ENCODE peak calls at places on chromosomes 1 and 21, in ten cellular contexts. X is kidney, W is GM12865, Y is tibial nerve, F is choroid plexus epithelial cell, R is AG04450, A is A549, O is progenitor cell of endocrine pancreas, H is coronary artery, Q is fibroblast of pulmonary artery. I is an unnamed sample.

GRCh38 chr1:227940791-227941241 is 6.9 kb downstream of the WNT9A start:
- DNase-seq in X (peak), W (no peak), Y (peak), F (no peak), R (no peak), A (no peak), O (no peak), H (peak), Q (no peak), I (no peak)

GRCh38 chr1:208747979-208748378 is 503.8 kb upstream of the PLXNA2 start:
- DNase-seq in X (no peak), W (no peak), Y (no peak), F (no peak), R (no peak), A (no peak), O (no peak), H (no peak), Q (no peak), I (no peak)

GRCh38 chr1:30099587-30099986 is 623.8 kb downstream of the MATN1 start:
- DNase-seq in X (peak), W (no peak), Y (no peak), F (no peak), R (no peak), A (no peak), O (no peak), H (no peak), Q (no peak), I (no peak)

GRCh38 chr21:19781881-19782652 is 1216.1 kb upstream of the NCAM2 start:
- DNase-seq in X (no peak), W (no peak), Y (no peak), F (peak), R (no peak), A (no peak), O (no peak), H (no peak), Q (no peak), I (no peak)

GRCh38 chr1:188433428-188433827 is 1604.7 kb downstream of the PLA2G4A start:
- DNase-seq in X (no peak), W (no peak), Y (no peak), F (peak), R (peak), A (no peak), O (no peak), H (no peak), Q (peak), I (no peak)

GRCh38 chr1:24385160-24385939 is 28.2 kb downstream of the STPG1 start:
- DNase-seq in X (no peak), W (peak), Y (no peak), F (peak), R (no peak), A (peak), O (no peak), H (no peak), Q (peak), I (no peak)

GRCh38 chr1:71526824-71527223 is 446.0 kb upstream of the ZRANB2 start:
- DNase-seq in X (no peak), W (no peak), Y (no peak), F (no peak), R (no peak), A (no peak), O (no peak), H (no peak), Q (no peak), I (no peak)

GRCh38 chr1:169869426-169869825 is 24.3 kb downstream of the SCYL3 start:
- DNase-seq in X (no peak), W (no peak), Y (no peak), F (no peak), R (no peak), A (no peak), O (no peak), H (no peak), Q (no peak), I (no peak)

GRCh38 chr1:53640696-53641065 is 98.3 kb downstream of the GLIS1 start:
- DNase-seq in X (peak), W (no peak), Y (no peak), F (no peak), R (no peak), A (no peak), O (no peak), H (peak), Q (no peak), I (no peak)

GRCh38 chr1:211788626-211789025 is 41.9 kb downstream of the LPGAT1 start:
- DNase-seq in X (no peak), W (no peak), Y (no peak), F (peak), R (no peak), A (no peak), O (no peak), H (no peak), Q (no peak), I (no peak)

GRCh38 chr1:20429296-20429695 is 56.7 kb downstream of the CAMK2N1 start:
- DNase-seq in X (no peak), W (no peak), Y (no peak), F (peak), R (no peak), A (no peak), O (no peak), H (no peak), Q (peak), I (no peak)

GRCh38 chr1:8925406-8925805 is 20.3 kb upstream of the CA6 start:
- DNase-seq in X (no peak), W (no peak), Y (no peak), F (no peak), R (no peak), A (no peak), O (no peak), H (no peak), Q (no peak), I (no peak)

GRCh38 chr21:42590431-42591131 is 62.8 kb upstream of the PDE9A start:
- DNase-seq in X (peak), W (no peak), Y (no peak), F (no peak), R (no peak), A (no peak), O (no peak), H (no peak), Q (no peak), I (no peak)

GRCh38 chr1:247639381-247639981 is 34.1 kb downstream of the OR2G3 start:
- DNase-seq in X (peak), W (no peak), Y (peak), F (peak), R (no peak), A (no peak), O (peak), H (no peak), Q (peak), I (peak)

GRCh38 chr1:151995774-151996173 is 2.1 kb upstream of the S100A10 start:
- DNase-seq in X (no peak), W (no peak), Y (no peak), F (no peak), R (no peak), A (peak), O (no peak), H (no peak), Q (no peak), I (no peak)

GRCh38 chr1:16992102-16992501 is 11.7 kb upstream of the MFAP2 start:
- DNase-seq in X (no peak), W (no peak), Y (no peak), F (no peak), R (no peak), A (no peak), O (no peak), H (no peak), Q (no peak), I (no peak)

GRCh38 chr21:44967082-44968047 is 27.5 kb downstream of the SLX9 start:
- DNase-seq in X (peak), W (no peak), Y (no peak), F (no peak), R (no peak), A (no peak), O (no peak), H (no peak), Q (no peak), I (no peak)

GRCh38 chr1:160748182-160748876 is 9.3 kb downstream of the SLAMF7 start:
- DNase-seq in X (no peak), W (peak), Y (no peak), F (peak), R (no peak), A (peak), O (no peak), H (no peak), Q (peak), I (no peak)
- TF ChIP-seq CTCF in X (no peak), W (peak), Y (no peak), F (peak), R (no peak), A (peak), O (no peak), H (no peak), Q (no peak), I (peak)

GRCh38 chr1:39653546-39654031 is 14.1 kb upstream of the HEYL start:
- DNase-seq in X (peak), W (peak), Y (peak), F (peak), R (peak), A (peak), O (peak), H (peak), Q (peak), I (peak)
- TF ChIP-seq CTCF in X (peak), W (peak), Y (peak), F (peak), R (peak), A (peak), O (peak), H (peak), Q (peak), I (peak)

DNA sequence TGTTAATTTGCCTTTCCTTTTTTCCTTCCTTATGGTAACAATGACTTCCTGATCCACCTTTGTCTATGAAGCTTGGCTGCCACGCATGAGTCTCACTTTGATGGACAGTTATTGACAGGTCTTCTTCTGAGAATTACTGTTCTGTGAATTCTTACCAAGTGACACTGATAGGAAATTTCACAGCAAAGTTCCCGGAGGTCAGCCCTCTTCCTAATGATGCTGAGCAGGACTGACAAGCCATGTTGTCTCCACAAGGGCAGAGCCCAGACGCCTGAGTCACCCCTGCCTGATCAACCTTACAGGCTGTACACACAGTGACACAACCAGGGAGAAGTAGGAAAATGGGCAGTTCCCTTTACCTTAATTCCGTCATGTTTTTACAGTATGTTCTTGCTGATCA is 44.2 kb downstream of the ZC3H11B start:
- DNase-seq in X (no peak), W (no peak), Y (no peak), F (no peak), R (no peak), A (peak), O (no peak), H (no peak), Q (no peak), I (no peak)
- TF ChIP-seq CTCF in X (no peak), W (no peak), Y (no peak), F (no peak), R (no peak), A (no peak), O (no peak), H (no peak), Q (no peak), I (no peak)

DNA sequence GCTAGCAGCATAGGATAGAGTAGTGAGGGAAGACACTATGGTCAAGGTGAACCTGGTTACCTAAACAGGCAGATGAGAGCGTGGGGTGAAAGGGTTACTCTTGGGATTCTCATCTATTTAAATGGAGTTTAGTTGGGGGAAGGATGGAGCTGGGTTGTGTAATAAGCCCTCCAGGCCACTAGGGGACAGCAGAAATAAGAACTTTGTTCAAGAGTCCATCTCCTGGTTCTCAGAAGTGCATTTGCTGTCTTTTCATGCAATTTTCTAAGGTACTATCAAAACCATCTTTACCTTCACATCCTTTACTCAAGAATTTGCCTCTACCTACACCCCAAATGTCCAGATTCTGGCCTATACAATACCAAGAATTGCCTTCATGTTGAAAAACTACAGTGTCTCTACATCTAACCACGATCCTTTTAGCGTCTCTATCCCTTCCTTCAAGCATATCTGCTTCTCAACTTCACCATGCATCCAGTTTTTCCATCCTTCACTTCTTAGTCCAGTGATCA is 28.0 kb downstream of the SLAMF1 start:
- DNase-seq in X (no peak), W (peak), Y (no peak), F (no peak), R (no peak), A (peak), O (no peak), H (no peak), Q (no peak), I (no peak)
- TF ChIP-seq CTCF in X (peak), W (peak), Y (no peak), F (peak), R (peak), A (peak), O (peak), H (peak), Q (peak), I (peak)

GRCh38 chr1:83593073-83593472 is 405.9 kb downstream of the TTLL7 start:
- DNase-seq in X (no peak), W (no peak), Y (no peak), F (no peak), R (no peak), A (no peak), O (no peak), H (no peak), Q (no peak), I (no peak)
- TF ChIP-seq CTCF in X (no peak), W (no peak), Y (no peak), F (no peak), R (no peak), A (no peak), O (no peak), H (no peak), Q (no peak), I (no peak)

GRCh38 chr1:47948126-47948525 is 49.1 kb downstream of the TRABD2B start:
- DNase-seq in X (no peak), W (no peak), Y (no peak), F (peak), R (no peak), A (peak), O (no peak), H (no peak), Q (no peak), I (no peak)
- TF ChIP-seq CTCF in X (peak), W (no peak), Y (no peak), F (peak), R (no peak), A (no peak), O (peak), H (no peak), Q (peak), I (peak)

GRCh38 chr1:153058154-153058553 is 842 bp upstream of the SPRR2A start:
- DNase-seq in X (no peak), W (no peak), Y (no peak), F (no peak), R (no peak), A (peak), O (no peak), H (no peak), Q (no peak), I (no peak)
- TF ChIP-seq CTCF in X (no peak), W (no peak), Y (no peak), F (no peak), R (no peak), A (peak), O (no peak), H (no peak), Q (no peak), I (no peak)

DNA sequence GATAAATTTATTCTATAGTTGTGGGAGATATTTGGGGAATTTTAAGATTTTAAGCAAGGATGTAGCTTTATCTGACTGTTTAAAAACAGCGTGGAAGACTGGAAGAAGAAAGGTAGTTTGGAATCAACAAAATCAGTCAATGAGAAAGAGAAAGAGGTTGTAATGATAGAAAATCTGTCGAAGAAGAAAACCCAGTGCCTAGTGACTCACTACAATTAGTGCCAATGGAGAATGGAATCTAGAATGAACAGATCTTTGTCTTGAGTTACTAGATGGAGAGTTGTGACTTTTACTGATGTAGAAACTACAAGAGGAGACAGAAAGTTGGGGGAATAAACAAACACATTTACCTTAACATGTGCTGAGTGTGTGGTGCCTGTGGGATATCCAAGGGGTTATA is 577.8 kb upstream of the NR5A2 start:
- DNase-seq in X (no peak), W (no peak), Y (no peak), F (no peak), R (no peak), A (no peak), O (no peak), H (no peak), Q (no peak), I (no peak)
- TF ChIP-seq CTCF in X (no peak), W (no peak), Y (no peak), F (no peak), R (no peak), A (no peak), O (no peak), H (no peak), Q (no peak), I (no peak)

DNA sequence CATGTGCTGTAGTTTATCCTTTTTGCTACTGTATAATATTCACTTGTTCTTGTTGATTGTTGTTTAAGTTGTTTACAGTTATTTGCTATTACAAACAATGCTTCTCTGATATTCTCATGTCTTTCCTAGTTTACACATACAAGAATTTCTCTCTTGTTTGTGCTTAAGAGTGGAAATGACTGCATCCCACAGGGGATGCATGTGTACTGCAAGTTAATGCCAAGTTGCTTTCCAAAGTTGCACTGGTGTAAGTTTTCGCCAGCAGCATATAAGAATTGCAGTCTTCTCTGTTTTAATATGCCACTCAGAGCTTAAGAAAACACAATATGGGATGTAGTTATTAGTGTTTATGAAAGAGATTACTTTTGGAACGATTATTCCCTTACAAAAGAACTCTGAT is 97.7 kb downstream of the NEK7 start:
- DNase-seq in X (no peak), W (no peak), Y (no peak), F (peak), R (no peak), A (no peak), O (no peak), H (no peak), Q (peak), I (no peak)
- TF ChIP-seq CTCF in X (peak), W (no peak), Y (no peak), F (peak), R (no peak), A (no peak), O (peak), H (no peak), Q (peak), I (peak)

DNA sequence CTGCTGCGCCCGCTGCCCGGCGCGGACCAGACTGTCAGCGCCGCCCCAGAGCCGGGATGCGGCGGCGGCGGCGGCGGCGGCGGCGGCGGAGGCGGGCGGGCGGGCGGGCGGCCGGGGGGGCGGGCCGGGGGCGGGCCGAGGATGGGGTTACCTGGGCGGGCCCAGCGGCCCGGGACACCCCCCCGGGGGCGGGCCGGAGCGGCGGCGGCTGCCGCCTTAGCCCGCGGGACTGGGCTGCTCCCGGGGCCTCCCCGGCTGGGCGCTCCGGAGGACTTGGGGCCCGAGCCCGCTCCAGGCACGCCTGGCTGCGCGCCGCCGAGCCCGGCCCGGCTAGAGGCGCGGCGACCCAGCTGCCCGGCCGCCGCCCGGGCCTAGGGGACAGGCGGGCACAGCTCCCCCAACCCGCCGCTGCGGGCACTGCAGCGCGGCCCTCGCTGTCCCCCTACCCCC is at the start of gene WNT4:
- DNase-seq in X (peak), W (peak), Y (no peak), F (peak), R (no peak), A (no peak), O (peak), H (no peak), Q (peak), I (peak)
- TF ChIP-seq CTCF in X (no peak), W (no peak), Y (no peak), F (no peak), R (no peak), A (peak), O (peak), H (no peak), Q (no peak), I (peak)

I was measured in neural crest cell.